ENCODE peak calls at places on chromosomes 7 and 10, in eight cellular contexts. G is HCT116, D is PC-3, R is sigmoid colon, J is ascending aorta, V is spleen, N is heart left ventricle, H is uterus. C is an unnamed sample.

GRCh38 chr7:34748244-34749039 is 90.4 kb downstream of the NPSR1 start:
- DNase-seq in G (peak; percentile 89), H (no peak), V (peak; percentile 86), N (peak; percentile 79), J (no peak), R (no peak), D (peak; percentile 97), C (peak; percentile 60)

GRCh38 chr10:44972874-44973306 is 5.7 kb downstream of the DEPP1 start:
- DNase-seq in V (peak; percentile 78), J (no peak), H (no peak), D (no peak), N (no peak), G (no peak), R (peak; percentile 67), C (no peak)

GRCh38 chr10:94630017-94630688 is 53.4 kb upstream of the CYP2C18 start:
- DNase-seq in N (no peak), R (no peak), H (no peak), V (no peak), G (peak; percentile 24), D (peak; percentile 46), J (no peak), C (peak; percentile 40)

GRCh38 chr10:79399242-79399831 is 46.1 kb downstream of the ZCCHC24 start:
- DNase-seq in H (peak; percentile 94), D (no peak), V (peak; percentile 86), R (peak; percentile 98), J (peak; percentile 92), N (peak; percentile 91), G (no peak), C (peak; percentile 20)

GRCh38 chr10:113754125-113754524 is 2.6 kb downstream of the PLEKHS1 start:
- DNase-seq in J (no peak), H (no peak), V (no peak), N (no peak), R (no peak), G (no peak), D (no peak), C (no peak)

GRCh38 chr10:29702288-29703164 is 67.8 kb upstream of the SVIL start:
- DNase-seq in H (no peak), V (no peak), D (no peak), R (no peak), N (no peak), J (no peak), G (no peak), C (no peak)

GRCh38 chr7:35817930-35818329 is 17.1 kb downstream of the SEPTIN7 start:
- DNase-seq in V (no peak), G (no peak), N (no peak), D (no peak), J (no peak), R (no peak), H (no peak), C (no peak)

GRCh38 chr7:98856021-98856422 is 13.8 kb downstream of the TMEM130 start:
- DNase-seq in R (no peak), J (no peak), G (no peak), D (no peak), N (no peak), V (no peak), H (no peak), C (no peak)

GRCh38 chr7:28700790-28701203 is 257.3 kb downstream of the TRIL start:
- DNase-seq in N (no peak), G (no peak), V (no peak), H (no peak), D (no peak), R (no peak), J (no peak), C (no peak)

GRCh38 chr7:45001138-45001694 is 1.2 kb downstream of the CCM2 start:
- DNase-seq in R (peak; percentile 59), D (peak; percentile 31), H (no peak), V (peak; percentile 82), G (no peak), J (no peak), N (no peak), C (peak; percentile 78)

GRCh38 chr10:60246382-60246781 is 143.3 kb downstream of the ANK3 start:
- DNase-seq in V (no peak), N (no peak), R (no peak), J (no peak), H (no peak), D (no peak), G (no peak), C (no peak)

GRCh38 chr7:157737151-157738063 is 400.6 kb downstream of the DNAJB6 start:
- DNase-seq in H (no peak), G (no peak), D (no peak), R (no peak), J (no peak), N (peak; percentile 48), V (no peak), C (no peak)

GRCh38 chr10:96511044-96511945 is 2.4 kb downstream of the TLL2 start:
- DNase-seq in N (no peak), D (peak; percentile 69), R (no peak), G (peak; percentile 31), J (no peak), H (no peak), V (no peak), C (peak; percentile 46)

GRCh38 chr7:5425507-5426225 is 2.0 kb upstream of the TNRC18 start:
- DNase-seq in N (peak; percentile 77), H (peak; percentile 73), V (peak; percentile 86), D (peak; percentile 79), R (peak; percentile 89), J (peak; percentile 80), G (no peak), C (peak; percentile 76)

GRCh38 chr7:103914147-103914899 is 75.1 kb downstream of the RELN start:
- DNase-seq in G (no peak), R (no peak), D (no peak), N (no peak), H (no peak), V (no peak), J (no peak), C (no peak)

GRCh38 chr7:111753968-111754367 is 191.7 kb upstream of the IMMP2L start:
- DNase-seq in G (no peak), R (no peak), H (no peak), D (no peak), N (no peak), V (no peak), J (no peak), C (peak; percentile 54)
- TF ChIP-seq CTCF in G (no peak), R (no peak), H (no peak), D (no peak), N (no peak), V (no peak), J (no peak), C (no peak)

DNA sequence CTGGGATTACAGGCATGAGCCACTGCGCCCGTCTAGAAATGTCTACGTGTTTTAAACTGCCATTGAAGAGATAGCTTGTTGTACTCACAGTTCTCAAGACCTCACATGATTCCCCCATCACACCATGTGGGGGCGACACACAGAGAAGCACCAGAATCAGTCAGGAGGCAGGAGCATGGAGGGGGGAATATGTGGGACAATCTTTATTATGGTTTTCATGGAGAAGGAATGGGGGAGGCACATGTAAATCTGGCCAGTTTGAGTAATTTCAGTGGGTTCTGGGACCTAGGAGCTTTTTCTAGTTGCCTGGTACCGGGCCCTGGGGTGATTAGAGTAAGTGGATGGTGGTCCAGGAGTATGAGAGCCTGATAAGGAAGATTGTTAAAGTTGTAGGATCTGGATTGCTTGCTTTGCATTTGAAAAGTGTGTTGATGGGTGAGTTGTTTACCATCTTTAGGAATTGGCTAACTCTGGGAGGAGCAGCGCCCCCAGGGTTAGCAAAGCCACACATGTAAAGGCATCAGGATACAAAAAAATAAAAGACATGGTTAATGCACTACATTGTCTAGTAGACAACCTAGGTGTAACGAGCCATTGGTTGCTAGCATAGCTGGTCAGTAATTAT is 85.4 kb upstream of the SLC13A1 start:
- DNase-seq in D (no peak), V (no peak), H (no peak), J (no peak), N (no peak), G (no peak), R (no peak), C (no peak)
- H3K4me3 ChIP-seq in D (no peak overlapping the region), V (no peak overlapping the region), H (no peak overlapping the region), J (no peak overlapping the region), N (no peak overlapping the region), G (no peak overlapping the region), R (no peak overlapping the region), C (no peak overlapping the region)

GRCh38 chr7:151415375-151416112 is 5.7 kb upstream of the WDR86 start:
- DNase-seq in H (no peak), N (no peak), V (peak; percentile 19), J (no peak), D (no peak), R (peak; percentile 59), G (no peak), C (peak; percentile 87)

GRCh38 chr7:151410405-151411390 is 860 bp upstream of the WDR86 start:
- DNase-seq in G (no peak), R (peak; percentile 71), J (no peak), N (no peak), H (no peak), V (peak; percentile 77), D (no peak), C (no peak)

GRCh38 chr7:151411551-151411950 is 1.7 kb upstream of the WDR86 start:
- DNase-seq in R (no peak), D (no peak), G (no peak), N (no peak), V (peak; percentile 64), J (no peak), H (no peak), C (no peak)

GRCh38 chr7:151412318-151412717 is 2.5 kb upstream of the WDR86 start:
- DNase-seq in D (no peak), R (no peak), G (no peak), H (no peak), J (no peak), V (peak; percentile 12), N (no peak), C (no peak)

DNA sequence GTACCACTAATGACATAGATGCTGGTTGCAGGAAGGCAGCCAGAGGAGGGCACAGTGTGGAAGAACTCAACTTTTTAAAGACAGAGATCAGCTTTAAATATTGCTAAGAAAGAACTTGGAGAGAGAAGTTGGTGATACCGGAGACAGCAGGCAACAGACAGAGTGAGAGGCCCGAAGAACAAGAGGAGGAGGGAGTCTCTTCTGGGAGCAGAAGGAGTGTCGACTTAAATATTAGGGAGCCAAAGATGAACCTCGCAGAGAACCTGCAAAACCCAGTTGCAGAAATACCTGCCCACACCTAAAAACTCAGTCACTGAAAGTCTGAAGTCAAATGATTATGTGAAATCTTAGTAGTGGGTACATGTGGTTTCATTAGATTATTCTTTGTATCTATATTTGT is 3.4 kb upstream of the WDR86 start:
- DNase-seq in N (no peak), J (no peak), G (no peak), R (no peak), H (no peak), V (no peak), D (no peak), C (no peak)
- H3K27me3 ChIP-seq in N (peaks cover 60% of the 10 kb centered on the region), J (peaks cover 12% of the 10 kb centered on the region), G (no peaks in the 10 kb centered on the region), R (peaks cover 49% of the 10 kb centered on the region), H (peaks cover 4% of the 10 kb centered on the region), V (peaks cover 22% of the 10 kb centered on the region), D (peaks cover 19% of the 10 kb centered on the region), C (peaks cover 32% of the 10 kb centered on the region)

DNA sequence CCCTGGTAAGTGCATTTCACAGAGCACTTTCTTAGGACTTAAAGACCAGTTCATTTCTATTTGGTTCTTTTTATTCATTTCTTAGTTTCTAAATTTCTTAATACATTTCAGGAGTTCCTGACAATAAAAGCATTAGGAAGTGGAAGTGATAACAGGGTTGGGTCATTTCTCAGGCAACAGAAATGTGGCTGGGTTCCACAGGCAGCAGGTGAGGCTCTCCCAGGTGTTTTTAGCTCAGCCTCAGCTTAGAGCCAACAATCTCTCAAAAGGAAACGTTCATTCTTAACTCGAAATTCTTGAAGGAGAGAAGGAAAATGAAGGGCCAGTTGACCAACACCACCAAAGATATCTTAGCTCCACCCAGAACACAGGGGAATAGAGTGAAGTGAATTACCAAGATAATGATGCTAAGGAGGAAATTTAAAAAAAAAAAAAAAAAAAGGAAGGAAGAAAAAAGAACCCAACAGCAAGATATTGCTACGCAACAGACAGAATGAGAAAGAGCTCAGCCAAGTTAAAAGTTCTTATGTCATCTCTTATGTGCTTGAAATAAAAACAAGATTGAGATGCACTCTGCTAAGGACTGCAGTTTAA is 230.1 kb downstream of the GLI3 start:
- DNase-seq in N (no peak), R (no peak), V (no peak), H (no peak), J (no peak), G (no peak), D (no peak), C (no peak)
- TF ChIP-seq CTCF in N (no peak), R (no peak), V (no peak), H (no peak), J (no peak), G (no peak), D (no peak), C (no peak)

C was measured in bronchial epithelial cell.